ENCODE peak calls at places on chromosome 6, in eight cellular contexts. One of them, this sample, is unnamed.

GRCh38 chr6:118984342-118984741 is 49.4 kb upstream of the MCM9 start:
- DNase-seq in EL: no peak
- DNase-seq in NCI-H1436 treated with DMSO at 0.1 percent for 48 hours: no peak
- DNase-seq in pancreas: no peak
- DNase-seq in cardiac fibroblast: no peak
- DNase-seq in pons: no peak
- DNase-seq in B cell: no peak
- DNase-seq in AG20443: no peak
- DNase-seq in this sample: no peak

GRCh38 chr6:45320349-45320748 is 7.8 kb upstream of the RUNX2 start:
- DNase-seq in pancreas: no peak
- DNase-seq in EL: no peak
- DNase-seq in B cell: no peak
- DNase-seq in AG20443: no peak
- DNase-seq in cardiac fibroblast: no peak
- DNase-seq in pons: no peak
- DNase-seq in NCI-H1436 treated with DMSO at 0.1 percent for 48 hours: no peak
- DNase-seq in this sample: no peak

GRCh38 chr6:158630944-158631616 is 13.5 kb downstream of the DYNLT1 start:
- DNase-seq in NCI-H1436 treated with DMSO at 0.1 percent for 48 hours: no peak
- DNase-seq in EL: no peak
- DNase-seq in pancreas: peak; percentile 77
- DNase-seq in B cell: no peak
- DNase-seq in cardiac fibroblast: peak; percentile 61
- DNase-seq in pons: no peak
- DNase-seq in AG20443: peak; percentile 85
- DNase-seq in this sample: no peak

GRCh38 chr6:89862698-89863097 is 31.6 kb upstream of the GJA10 start:
- DNase-seq in NCI-H1436 treated with DMSO at 0.1 percent for 48 hours: no peak
- DNase-seq in AG20443: no peak
- DNase-seq in pancreas: no peak
- DNase-seq in pons: no peak
- DNase-seq in EL: no peak
- DNase-seq in cardiac fibroblast: no peak
- DNase-seq in B cell: no peak
- DNase-seq in this sample: no peak

GRCh38 chr6:149064026-149065017 is 253.2 kb upstream of the TAB2 start:
- DNase-seq in pancreas: no peak
- DNase-seq in B cell: no peak
- DNase-seq in AG20443: no peak
- DNase-seq in NCI-H1436 treated with DMSO at 0.1 percent for 48 hours: no peak
- DNase-seq in cardiac fibroblast: no peak
- DNase-seq in EL: peak; percentile 17
- DNase-seq in pons: no peak
- DNase-seq in this sample: no peak

GRCh38 chr6:22880686-22881433 is 311.5 kb downstream of the HDGFL1 start:
- DNase-seq in B cell: no peak
- DNase-seq in cardiac fibroblast: peak; percentile 95
- DNase-seq in AG20443: peak; percentile 67
- DNase-seq in EL: peak; percentile 97
- DNase-seq in NCI-H1436 treated with DMSO at 0.1 percent for 48 hours: no peak
- DNase-seq in pancreas: no peak
- DNase-seq in pons: no peak
- DNase-seq in this sample: no peak

GRCh38 chr6:3061501-3061941 is 6.8 kb upstream of the RIPK1 start:
- DNase-seq in NCI-H1436 treated with DMSO at 0.1 percent for 48 hours: no peak
- DNase-seq in B cell: no peak
- DNase-seq in pancreas: no peak
- DNase-seq in EL: peak; percentile 91
- DNase-seq in pons: no peak
- DNase-seq in AG20443: no peak
- DNase-seq in cardiac fibroblast: peak; percentile 83
- DNase-seq in this sample: no peak

GRCh38 chr6:75236630-75237029 is 7.0 kb downstream of the COX7A2 start:
- DNase-seq in pons: no peak
- DNase-seq in NCI-H1436 treated with DMSO at 0.1 percent for 48 hours: no peak
- DNase-seq in EL: no peak
- DNase-seq in AG20443: no peak
- DNase-seq in cardiac fibroblast: no peak
- DNase-seq in pancreas: no peak
- DNase-seq in B cell: no peak
- DNase-seq in this sample: no peak

GRCh38 chr6:105561501-105561900 is 158.6 kb upstream of the PREP start:
- DNase-seq in AG20443: no peak
- DNase-seq in pons: no peak
- DNase-seq in pancreas: no peak
- DNase-seq in NCI-H1436 treated with DMSO at 0.1 percent for 48 hours: no peak
- DNase-seq in B cell: no peak
- DNase-seq in EL: no peak
- DNase-seq in cardiac fibroblast: no peak
- DNase-seq in this sample: no peak

GRCh38 chr6:28211840-28212509 is 13.1 kb upstream of the ZSCAN9 start:
- DNase-seq in cardiac fibroblast: no peak
- DNase-seq in EL: no peak
- DNase-seq in pons: no peak
- DNase-seq in AG20443: peak; percentile 15
- DNase-seq in B cell: no peak
- DNase-seq in pancreas: no peak
- DNase-seq in NCI-H1436 treated with DMSO at 0.1 percent for 48 hours: no peak
- DNase-seq in this sample: no peak

GRCh38 chr6:90712165-90712564 is 125.3 kb upstream of the MAP3K7 start:
- DNase-seq in AG20443: no peak
- DNase-seq in NCI-H1436 treated with DMSO at 0.1 percent for 48 hours: no peak
- DNase-seq in EL: no peak
- DNase-seq in pancreas: no peak
- DNase-seq in cardiac fibroblast: no peak
- DNase-seq in pons: no peak
- DNase-seq in B cell: no peak
- DNase-seq in this sample: no peak

GRCh38 chr6:119025793-119026192 is 52.7 kb downstream of the FAM184A start:
- DNase-seq in pons: no peak
- DNase-seq in cardiac fibroblast: no peak
- DNase-seq in AG20443: no peak
- DNase-seq in NCI-H1436 treated with DMSO at 0.1 percent for 48 hours: no peak
- DNase-seq in pancreas: no peak
- DNase-seq in EL: no peak
- DNase-seq in B cell: no peak
- DNase-seq in this sample: no peak

GRCh38 chr6:116624036-116624805 is 7.9 kb downstream of the RSPH4A start:
- DNase-seq in pons: no peak
- DNase-seq in AG20443: no peak
- DNase-seq in EL: no peak
- DNase-seq in B cell: no peak
- DNase-seq in cardiac fibroblast: no peak
- DNase-seq in NCI-H1436 treated with DMSO at 0.1 percent for 48 hours: no peak
- DNase-seq in pancreas: no peak
- DNase-seq in this sample: no peak

GRCh38 chr6:49776444-49776843 is 10.6 kb downstream of the PGK2 start:
- DNase-seq in EL: no peak
- DNase-seq in AG20443: no peak
- DNase-seq in pancreas: no peak
- DNase-seq in NCI-H1436 treated with DMSO at 0.1 percent for 48 hours: no peak
- DNase-seq in cardiac fibroblast: no peak
- DNase-seq in B cell: no peak
- DNase-seq in pons: no peak
- DNase-seq in this sample: no peak

GRCh38 chr6:73610444-73611275 is 43.1 kb downstream of the SLC17A5 start:
- DNase-seq in AG20443: peak; percentile 50
- DNase-seq in NCI-H1436 treated with DMSO at 0.1 percent for 48 hours: no peak
- DNase-seq in pons: peak; percentile 79
- DNase-seq in B cell: peak; percentile 36
- DNase-seq in EL: peak; percentile 65
- DNase-seq in pancreas: no peak
- DNase-seq in cardiac fibroblast: peak; percentile 73
- DNase-seq in this sample: no peak

GRCh38 chr6:41578714-41579610 is 32.8 kb downstream of the FOXP4 start:
- DNase-seq in NCI-H1436 treated with DMSO at 0.1 percent for 48 hours: no peak
- DNase-seq in EL: peak; percentile 40
- DNase-seq in AG20443: no peak
- DNase-seq in pancreas: peak; percentile 29
- DNase-seq in pons: no peak
- DNase-seq in B cell: no peak
- DNase-seq in cardiac fibroblast: no peak
- DNase-seq in this sample: no peak

GRCh38 chr6:149727793-149728498 is 10.0 kb upstream of the LATS1 start:
- DNase-seq in cardiac fibroblast: no peak
- DNase-seq in pancreas: no peak
- DNase-seq in AG20443: no peak
- DNase-seq in EL: no peak
- DNase-seq in pons: peak; percentile 37
- DNase-seq in NCI-H1436 treated with DMSO at 0.1 percent for 48 hours: no peak
- DNase-seq in B cell: no peak
- DNase-seq in this sample: no peak

GRCh38 chr6:12627053-12627452 is 89.5 kb upstream of the PHACTR1 start:
- DNase-seq in pancreas: no peak
- DNase-seq in EL: no peak
- DNase-seq in AG20443: no peak
- DNase-seq in pons: no peak
- DNase-seq in NCI-H1436 treated with DMSO at 0.1 percent for 48 hours: no peak
- DNase-seq in cardiac fibroblast: no peak
- DNase-seq in B cell: no peak
- DNase-seq in this sample: no peak

GRCh38 chr6:157405986-157406385 is 25.0 kb downstream of the ZDHHC14 start:
- DNase-seq in B cell: no peak
- DNase-seq in pancreas: no peak
- DNase-seq in cardiac fibroblast: peak; percentile 69
- DNase-seq in pons: no peak
- DNase-seq in NCI-H1436 treated with DMSO at 0.1 percent for 48 hours: no peak
- DNase-seq in EL: peak; percentile 69
- DNase-seq in AG20443: no peak
- DNase-seq in this sample: no peak

GRCh38 chr6:5684320-5684719 is 322.4 kb downstream of the NRN1 start:
- DNase-seq in cardiac fibroblast: peak; percentile 57
- DNase-seq in B cell: no peak
- DNase-seq in EL: no peak
- DNase-seq in pons: no peak
- DNase-seq in NCI-H1436 treated with DMSO at 0.1 percent for 48 hours: no peak
- DNase-seq in AG20443: no peak
- DNase-seq in pancreas: no peak
- DNase-seq in this sample: no peak

GRCh38 chr6:157217198-157217893 is 106.0 kb downstream of the TMEM242 start:
- DNase-seq in AG20443: no peak
- DNase-seq in EL: no peak
- DNase-seq in NCI-H1436 treated with DMSO at 0.1 percent for 48 hours: no peak
- DNase-seq in cardiac fibroblast: no peak
- DNase-seq in B cell: no peak
- DNase-seq in pons: no peak
- DNase-seq in pancreas: peak; percentile 59
- DNase-seq in this sample: no peak

GRCh38 chr6:170292778-170293164 is 1.9 kb upstream of the DLL1 start:
- DNase-seq in pons: peak; percentile 82
- DNase-seq in cardiac fibroblast: no peak
- DNase-seq in NCI-H1436 treated with DMSO at 0.1 percent for 48 hours: no peak
- DNase-seq in EL: no peak
- DNase-seq in B cell: no peak
- DNase-seq in AG20443: no peak
- DNase-seq in pancreas: no peak
- DNase-seq in this sample: no peak

GRCh38 chr6:55943329-55943728 is 67.9 kb upstream of the BMP5 start:
- DNase-seq in pons: no peak
- DNase-seq in NCI-H1436 treated with DMSO at 0.1 percent for 48 hours: no peak
- DNase-seq in AG20443: peak; percentile 19
- DNase-seq in pancreas: no peak
- DNase-seq in B cell: no peak
- DNase-seq in EL: peak; percentile 35
- DNase-seq in cardiac fibroblast: peak; percentile 59
- DNase-seq in this sample: no peak

GRCh38 chr6:170088349-170088951 is 202.4 kb downstream of the DLL1 start:
- DNase-seq in cardiac fibroblast: no peak
- DNase-seq in pons: no peak
- DNase-seq in NCI-H1436 treated with DMSO at 0.1 percent for 48 hours: no peak
- DNase-seq in pancreas: peak; percentile 64
- DNase-seq in B cell: peak; percentile 56
- DNase-seq in EL: no peak
- DNase-seq in AG20443: no peak
- DNase-seq in this sample: peak; percentile 72

GRCh38 chr6:167987811-167988495 is 9.5 kb upstream of the KIF25 start:
- DNase-seq in B cell: no peak
- DNase-seq in AG20443: peak; percentile 39
- DNase-seq in EL: no peak
- DNase-seq in NCI-H1436 treated with DMSO at 0.1 percent for 48 hours: no peak
- DNase-seq in cardiac fibroblast: no peak
- DNase-seq in pancreas: no peak
- DNase-seq in pons: no peak
- DNase-seq in this sample: no peak

GRCh38 chr6:170006524-170007467 is 255.4 kb downstream of the ERMARD start:
- DNase-seq in NCI-H1436 treated with DMSO at 0.1 percent for 48 hours: no peak
- DNase-seq in pancreas: peak; percentile 45
- DNase-seq in AG20443: no peak
- DNase-seq in cardiac fibroblast: no peak
- DNase-seq in pons: peak; percentile 4
- DNase-seq in EL: no peak
- DNase-seq in B cell: no peak
- DNase-seq in this sample: no peak

GRCh38 chr6:6665505-6665904 is 77.0 kb downstream of the LY86 start:
- DNase-seq in AG20443: no peak
- DNase-seq in EL: no peak
- DNase-seq in cardiac fibroblast: no peak
- DNase-seq in NCI-H1436 treated with DMSO at 0.1 percent for 48 hours: no peak
- DNase-seq in pons: no peak
- DNase-seq in B cell: no peak
- DNase-seq in pancreas: no peak
- DNase-seq in this sample: no peak

GRCh38 chr6:156767603-156768467 is 9.3 kb upstream of the ARID1B start:
- DNase-seq in B cell: peak; percentile 76
- DNase-seq in NCI-H1436 treated with DMSO at 0.1 percent for 48 hours: no peak
- DNase-seq in pons: no peak
- DNase-seq in pancreas: no peak
- DNase-seq in cardiac fibroblast: peak; percentile 65
- DNase-seq in AG20443: peak; percentile 19
- DNase-seq in EL: peak; percentile 8
- DNase-seq in this sample: no peak

GRCh38 chr6:145734486-145735355 is 599 bp downstream of the EPM2A start:
- DNase-seq in B cell: peak; percentile 53
- DNase-seq in AG20443: peak; percentile 91
- DNase-seq in pons: peak; percentile 78
- DNase-seq in pancreas: peak; percentile 96
- DNase-seq in cardiac fibroblast: peak; percentile 90
- DNase-seq in EL: peak; percentile 92
- DNase-seq in NCI-H1436 treated with DMSO at 0.1 percent for 48 hours: peak; percentile 34
- DNase-seq in this sample: peak; percentile 79

GRCh38 chr6:35962779-35963570 is 42.1 kb upstream of the SRPK1 start:
- DNase-seq in AG20443: no peak
- DNase-seq in NCI-H1436 treated with DMSO at 0.1 percent for 48 hours: no peak
- DNase-seq in pons: no peak
- DNase-seq in B cell: no peak
- DNase-seq in pancreas: no peak
- DNase-seq in EL: no peak
- DNase-seq in cardiac fibroblast: no peak
- DNase-seq in this sample: no peak